ENCODE peak calls at places on chromosomes 1 and 21, in five cellular contexts. M, X, J, S and D are unnamed samples.

GRCh38 chr1:44282704-44283426 is 69.6 kb downstream of the DMAP1 start:
- DNase-seq in X (no peak), S (no peak), M (no peak), J (no peak), D (no peak)

GRCh38 chr1:9717193-9718005 is 65.9 kb downstream of the PIK3CD start:
- DNase-seq in J (peak), S (no peak), M (no peak), X (no peak), D (no peak)

GRCh38 chr1:224623310-224623714 is 7.2 kb downstream of the CNIH3 start:
- DNase-seq in X (no peak), M (no peak), J (no peak), S (no peak), D (no peak)

GRCh38 chr1:227789042-227789880 is 26.2 kb upstream of the PRSS38 start:
- DNase-seq in X (no peak), J (no peak), M (no peak), S (peak), D (no peak)

GRCh38 chr1:203512830-203513578 is 19.1 kb downstream of the OPTC start:
- DNase-seq in M (no peak), J (peak), S (no peak), X (peak), D (peak)

GRCh38 chr1:213041443-213041842 is 9.6 kb upstream of the RPS6KC1 start:
- DNase-seq in J (no peak), X (peak), M (no peak), S (no peak), D (no peak)

GRCh38 chr1:200410566-200410878 is 686 bp upstream of the ZNF281 start:
- DNase-seq in S (no peak), X (no peak), M (peak), J (no peak), D (no peak)

GRCh38 chr1:90045853-90046563 is 51.1 kb downstream of the ZNF326 start:
- DNase-seq in S (peak), X (peak), J (peak), M (no peak), D (no peak)

GRCh38 chr1:245549981-245550701 is 395.4 kb downstream of the KIF26B start:
- DNase-seq in M (no peak), J (no peak), X (no peak), S (no peak), D (no peak)

GRCh38 chr1:223811634-223812101 is 34.1 kb downstream of the TP53BP2 start:
- DNase-seq in X (no peak), J (no peak), M (peak), S (peak), D (no peak)

GRCh38 chr1:113605099-113605498 is 154.2 kb downstream of the PHTF1 start:
- DNase-seq in S (no peak), M (no peak), X (no peak), J (no peak), D (no peak)

GRCh38 chr21:34614443-34614692 is 545 bp downstream of the RCAN1 start:
- DNase-seq in X (no peak), S (no peak), M (no peak), J (peak), D (no peak)

GRCh38 chr21:37378700-37379139 is 12.1 kb downstream of the DYRK1A start:
- DNase-seq in J (no peak), X (no peak), M (no peak), S (no peak), D (no peak)

GRCh38 chr21:42357307-42357706 is 6.5 kb upstream of the TFF2 start:
- DNase-seq in X (no peak), J (no peak), S (no peak), M (no peak), D (no peak)

GRCh38 chr1:77584884-77585283 is 97.6 kb downstream of the ZZZ3 start:
- DNase-seq in X (no peak), M (no peak), S (no peak), J (no peak), D (no peak)

GRCh38 chr21:25441835-25442234 is 165.4 kb downstream of the MRPL39 start:
- DNase-seq in M (no peak), J (no peak), X (no peak), S (no peak), D (no peak)

GRCh38 chr1:156566436-156566835 is 5.9 kb downstream of the IQGAP3 start:
- DNase-seq in J (no peak), S (no peak), M (no peak), X (no peak), D (no peak)